ENCODE peak calls at places on chromosome 1, in five cellular contexts. One of them, this sample, is unnamed.

GRCh38 chr1:18480315-18481189 is at the start of gene KLHDC7A:
- DNase-seq in stromal cell of bone marrow: no peak
- DNase-seq in KG1: no peak
- DNase-seq in Calu3: peak
- DNase-seq in cardiac fibroblast: no peak
- DNase-seq in this sample: no peak

GRCh38 chr1:65698590-65698989 is 94.1 kb upstream of the PDE4B start:
- DNase-seq in cardiac fibroblast: peak
- DNase-seq in KG1: no peak
- DNase-seq in stromal cell of bone marrow: no peak
- DNase-seq in Calu3: no peak
- DNase-seq in this sample: no peak

GRCh38 chr1:170618418-170618817 is 45.5 kb upstream of the PRRX1 start:
- DNase-seq in stromal cell of bone marrow: no peak
- DNase-seq in KG1: no peak
- DNase-seq in Calu3: no peak
- DNase-seq in cardiac fibroblast: peak
- DNase-seq in this sample: no peak

GRCh38 chr1:198656500-198656932 is 17.7 kb downstream of the PTPRC start:
- DNase-seq in cardiac fibroblast: peak
- DNase-seq in Calu3: no peak
- DNase-seq in stromal cell of bone marrow: no peak
- DNase-seq in KG1: peak
- DNase-seq in this sample: no peak

GRCh38 chr1:27135920-27136551 is 18.9 kb downstream of the SLC9A1 start:
- DNase-seq in stromal cell of bone marrow: no peak
- DNase-seq in cardiac fibroblast: no peak
- DNase-seq in KG1: no peak
- DNase-seq in Calu3: no peak
- DNase-seq in this sample: no peak

GRCh38 chr1:178360421-178360820 is 136.3 kb downstream of the CLEC20A start:
- DNase-seq in KG1: no peak
- DNase-seq in cardiac fibroblast: no peak
- DNase-seq in stromal cell of bone marrow: no peak
- DNase-seq in Calu3: peak
- DNase-seq in this sample: no peak

GRCh38 chr1:91092503-91092902 is 70.7 kb upstream of the ZNF644 start:
- DNase-seq in cardiac fibroblast: no peak
- DNase-seq in stromal cell of bone marrow: no peak
- DNase-seq in KG1: no peak
- DNase-seq in Calu3: peak
- DNase-seq in this sample: no peak

GRCh38 chr1:52056110-52056936 is at the start of gene BTF3L4:
- DNase-seq in Calu3: peak
- DNase-seq in stromal cell of bone marrow: peak
- DNase-seq in KG1: peak
- DNase-seq in cardiac fibroblast: peak
- DNase-seq in this sample: peak

GRCh38 chr1:39508857-39509305 is 17.4 kb downstream of the BMP8A start:
- DNase-seq in stromal cell of bone marrow: peak
- DNase-seq in KG1: no peak
- DNase-seq in cardiac fibroblast: peak
- DNase-seq in Calu3: peak
- DNase-seq in this sample: no peak

GRCh38 chr1:224226849-224227502 is 43.9 kb downstream of the DEGS1 start:
- DNase-seq in cardiac fibroblast: no peak
- DNase-seq in Calu3: no peak
- DNase-seq in stromal cell of bone marrow: no peak
- DNase-seq in KG1: no peak
- DNase-seq in this sample: no peak

GRCh38 chr1:67988066-67988465 is 62.4 kb downstream of the DIRAS3 start:
- DNase-seq in Calu3: no peak
- DNase-seq in cardiac fibroblast: peak
- DNase-seq in KG1: no peak
- DNase-seq in stromal cell of bone marrow: no peak
- DNase-seq in this sample: no peak

GRCh38 chr1:91582431-91582921 is 81.8 kb downstream of the CDC7 start:
- DNase-seq in KG1: no peak
- DNase-seq in Calu3: no peak
- DNase-seq in stromal cell of bone marrow: peak
- DNase-seq in cardiac fibroblast: peak
- DNase-seq in this sample: peak

GRCh38 chr1:235075121-235075954 is 53.3 kb downstream of the TOMM20 start:
- DNase-seq in cardiac fibroblast: peak
- DNase-seq in stromal cell of bone marrow: peak
- DNase-seq in KG1: no peak
- DNase-seq in Calu3: peak
- DNase-seq in this sample: peak

GRCh38 chr1:205041121-205041758 is 1.8 kb upstream of the CNTN2 start:
- DNase-seq in cardiac fibroblast: no peak
- DNase-seq in stromal cell of bone marrow: no peak
- DNase-seq in Calu3: no peak
- DNase-seq in KG1: no peak
- DNase-seq in this sample: no peak

GRCh38 chr1:211732276-211732571 is 56.8 kb upstream of the NEK2 start:
- DNase-seq in stromal cell of bone marrow: no peak
- DNase-seq in cardiac fibroblast: no peak
- DNase-seq in KG1: no peak
- DNase-seq in Calu3: no peak
- DNase-seq in this sample: no peak

GRCh38 chr1:168091063-168091462 is 45.7 kb downstream of the GPR161 start:
- DNase-seq in cardiac fibroblast: no peak
- DNase-seq in Calu3: no peak
- DNase-seq in stromal cell of bone marrow: no peak
- DNase-seq in KG1: no peak
- DNase-seq in this sample: no peak

GRCh38 chr1:101379939-101380338 is 143.1 kb downstream of the S1PR1 start:
- DNase-seq in cardiac fibroblast: no peak
- DNase-seq in Calu3: no peak
- DNase-seq in KG1: no peak
- DNase-seq in stromal cell of bone marrow: no peak
- DNase-seq in this sample: no peak

GRCh38 chr1:65235867-65236805 is 73.2 kb upstream of the DNAJC6 start:
- DNase-seq in Calu3: no peak
- DNase-seq in KG1: no peak
- DNase-seq in cardiac fibroblast: peak
- DNase-seq in stromal cell of bone marrow: peak
- DNase-seq in this sample: peak

GRCh38 chr1:168431882-168432281 is 111.9 kb downstream of the XCL2 start:
- DNase-seq in cardiac fibroblast: no peak
- DNase-seq in Calu3: no peak
- DNase-seq in KG1: no peak
- DNase-seq in stromal cell of bone marrow: no peak
- DNase-seq in this sample: no peak

GRCh38 chr1:58887059-58887458 is 103.2 kb upstream of the JUN start:
- DNase-seq in cardiac fibroblast: peak
- DNase-seq in Calu3: no peak
- DNase-seq in stromal cell of bone marrow: peak
- DNase-seq in KG1: no peak
- DNase-seq in this sample: no peak

GRCh38 chr1:235329139-235329808 is 904 bp downstream of the GGPS1 start:
- DNase-seq in Calu3: peak
- DNase-seq in cardiac fibroblast: peak
- DNase-seq in KG1: no peak
- DNase-seq in stromal cell of bone marrow: no peak
- DNase-seq in this sample: peak

GRCh38 chr1:237873487-237873927 is 17.2 kb downstream of the ZP4 start:
- DNase-seq in Calu3: peak
- DNase-seq in KG1: no peak
- DNase-seq in stromal cell of bone marrow: peak
- DNase-seq in cardiac fibroblast: peak
- DNase-seq in this sample: peak

GRCh38 chr1:109777436-109777835 is 13.7 kb upstream of the EPS8L3 start:
- DNase-seq in KG1: no peak
- DNase-seq in cardiac fibroblast: no peak
- DNase-seq in stromal cell of bone marrow: no peak
- DNase-seq in Calu3: no peak
- DNase-seq in this sample: no peak

GRCh38 chr1:32963746-32964460 is 706 bp downstream of the RNF19B start:
- DNase-seq in Calu3: peak
- DNase-seq in stromal cell of bone marrow: no peak
- DNase-seq in KG1: no peak
- DNase-seq in cardiac fibroblast: no peak
- DNase-seq in this sample: no peak

GRCh38 chr1:181949500-181949899 is 112.0 kb downstream of the ZNF648 start:
- DNase-seq in stromal cell of bone marrow: no peak
- DNase-seq in KG1: no peak
- DNase-seq in Calu3: no peak
- DNase-seq in cardiac fibroblast: no peak
- DNase-seq in this sample: no peak

GRCh38 chr1:31514117-31514516 is 62.2 kb upstream of the TINAGL1 start:
- DNase-seq in stromal cell of bone marrow: no peak
- DNase-seq in Calu3: no peak
- DNase-seq in cardiac fibroblast: no peak
- DNase-seq in KG1: no peak
- DNase-seq in this sample: no peak

GRCh38 chr1:59305188-59305587 is 8.3 kb downstream of the FGGY start:
- DNase-seq in KG1: no peak
- DNase-seq in stromal cell of bone marrow: no peak
- DNase-seq in cardiac fibroblast: no peak
- DNase-seq in Calu3: no peak
- DNase-seq in this sample: no peak